ENCODE peak calls at places on chromosomes 16 and 17, in eight cellular contexts. N is hepatocyte, B is glutamatergic neuron, T is AG09309, A is BE2C, S is heart right ventricle, I is colonic mucosa, P is nephron progenitor cell. W is an unnamed sample.

GRCh38 chr16:11100239-11100750 is 155.7 kb downstream of the SOCS1 start:
- DNase-seq in B (peak; percentile 32), S (peak; percentile 53), N (peak; percentile 55), A (no peak), P (peak; percentile 30), T (peak; percentile 91), I (no peak), W (no peak)

GRCh38 chr16:12095275-12096161 is 119.0 kb downstream of the SNX29 start:
- DNase-seq in P (peak; percentile 83), T (no peak), I (peak; percentile 66), N (peak; percentile 82), S (peak; percentile 69), A (peak; percentile 71), B (peak; percentile 83), W (no peak)

GRCh38 chr16:76661691-76662090 is 384.5 kb downstream of the CNTNAP4 start:
- DNase-seq in N (no peak), S (no peak), I (no peak), B (no peak), A (no peak), T (no peak), P (no peak), W (no peak)

GRCh38 chr16:1290860-1291575 is 18.4 kb upstream of the UBE2I start:
- DNase-seq in B (no peak), S (no peak), A (no peak), P (no peak), N (no peak), T (no peak), I (peak; percentile 38), W (no peak)

GRCh38 chr17:31736855-31737625 is 122.0 kb downstream of the COPRS start:
- DNase-seq in T (no peak), I (no peak), B (no peak), A (no peak), S (no peak), N (no peak), P (no peak), W (no peak)

GRCh38 chr17:14197582-14197981 is 39.1 kb downstream of the CDRT15 start:
- DNase-seq in P (no peak), B (no peak), N (no peak), S (no peak), A (no peak), I (no peak), T (no peak), W (no peak)

GRCh38 chr17:81832608-81833159 is 407 bp downstream of the MCRIP1 start:
- DNase-seq in T (no peak), I (peak; percentile 40), A (no peak), S (no peak), N (peak; percentile 55), P (no peak), B (no peak), W (no peak)

GRCh38 chr16:57607676-57608461 is 20.6 kb upstream of the ADGRG1 start:
- DNase-seq in N (no peak), T (no peak), A (no peak), I (no peak), B (no peak), S (no peak), P (no peak), W (no peak)

GRCh38 chr17:20706752-20707372 is 127.3 kb downstream of the CDRT15L2 start:
- DNase-seq in T (no peak), S (no peak), P (no peak), B (no peak), N (no peak), A (no peak), I (no peak), W (no peak)

GRCh38 chr17:42775534-42776098 is 2.4 kb downstream of the VPS25 start:
- DNase-seq in P (no peak), T (no peak), B (no peak), S (no peak), N (no peak), I (no peak), A (no peak), W (no peak)

GRCh38 chr17:74274703-74275340 is 788 bp downstream of the DNAI2 start:
- DNase-seq in S (no peak), T (no peak), P (no peak), A (no peak), I (no peak), B (no peak), N (no peak), W (no peak)

GRCh38 chr17:39763046-39763800 is 25.5 kb downstream of the GRB7 start:
- DNase-seq in S (no peak), B (no peak), A (no peak), N (no peak), P (no peak), I (no peak), T (no peak), W (no peak)

DNA sequence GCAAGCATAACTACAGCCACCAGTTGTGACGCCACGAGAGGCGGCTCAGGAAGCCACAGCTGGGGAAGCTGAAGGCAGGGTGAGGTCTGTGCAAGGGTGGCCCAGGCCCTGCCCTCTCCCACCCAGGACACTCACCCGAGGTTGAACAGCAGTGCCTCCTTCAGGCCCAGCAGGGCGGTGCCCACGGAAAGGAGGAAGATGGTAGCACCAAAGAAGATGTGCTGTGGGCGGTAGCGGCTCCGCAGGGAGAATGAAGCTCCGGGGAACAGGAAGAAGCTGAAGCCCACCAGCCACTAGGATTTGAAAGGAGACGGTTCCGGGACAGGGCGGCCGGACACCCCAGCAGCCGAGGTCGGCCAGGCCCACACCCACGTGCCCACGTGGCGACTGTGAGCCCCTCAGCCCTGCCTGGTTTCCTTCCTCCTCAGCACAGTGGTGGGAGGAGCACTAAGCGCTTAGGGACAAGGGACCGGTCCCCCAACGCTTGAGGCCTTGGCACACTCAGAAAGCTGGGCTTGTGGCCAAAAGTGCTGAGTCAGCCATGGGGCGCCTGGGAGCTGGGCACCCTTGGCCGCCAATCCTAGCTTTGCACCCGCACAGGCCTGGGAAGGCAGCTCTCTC is 11.0 kb downstream of the CYB561 start:
- DNase-seq in N (no peak), S (peak; percentile 79), B (no peak), I (peak; percentile 88), A (peak; percentile 93), T (no peak), P (no peak), W (peak; percentile 75)
- TF ChIP-seq CTCF in N (no peak), S (no peak), B (peak; percentile 35), I (no peak), A (peak; percentile 69), T (peak; percentile 22), P (no peak), W (peak; percentile 70)

GRCh38 chr16:67443299-67443698 is 12.4 kb downstream of the HSD11B2 start:
- DNase-seq in B (no peak), P (no peak), A (no peak), N (no peak), T (no peak), I (no peak), S (no peak), W (no peak)

GRCh38 chr16:67445913-67446907 is 15.3 kb downstream of the HSD11B2 start:
- DNase-seq in P (no peak), S (peak; percentile 73), T (no peak), A (no peak), B (no peak), I (peak; percentile 80), N (peak; percentile 47), W (no peak)

GRCh38 chr16:67445441-67445912 is 14.6 kb downstream of the HSD11B2 start:
- DNase-seq in I (no peak), N (no peak), S (peak; percentile 67), A (no peak), B (no peak), T (no peak), P (no peak), W (no peak)

GRCh38 chr16:67445126-67445426 is 14.2 kb downstream of the HSD11B2 start:
- DNase-seq in I (no peak), P (no peak), S (no peak), T (no peak), A (no peak), N (no peak), B (no peak), W (no peak)

DNA sequence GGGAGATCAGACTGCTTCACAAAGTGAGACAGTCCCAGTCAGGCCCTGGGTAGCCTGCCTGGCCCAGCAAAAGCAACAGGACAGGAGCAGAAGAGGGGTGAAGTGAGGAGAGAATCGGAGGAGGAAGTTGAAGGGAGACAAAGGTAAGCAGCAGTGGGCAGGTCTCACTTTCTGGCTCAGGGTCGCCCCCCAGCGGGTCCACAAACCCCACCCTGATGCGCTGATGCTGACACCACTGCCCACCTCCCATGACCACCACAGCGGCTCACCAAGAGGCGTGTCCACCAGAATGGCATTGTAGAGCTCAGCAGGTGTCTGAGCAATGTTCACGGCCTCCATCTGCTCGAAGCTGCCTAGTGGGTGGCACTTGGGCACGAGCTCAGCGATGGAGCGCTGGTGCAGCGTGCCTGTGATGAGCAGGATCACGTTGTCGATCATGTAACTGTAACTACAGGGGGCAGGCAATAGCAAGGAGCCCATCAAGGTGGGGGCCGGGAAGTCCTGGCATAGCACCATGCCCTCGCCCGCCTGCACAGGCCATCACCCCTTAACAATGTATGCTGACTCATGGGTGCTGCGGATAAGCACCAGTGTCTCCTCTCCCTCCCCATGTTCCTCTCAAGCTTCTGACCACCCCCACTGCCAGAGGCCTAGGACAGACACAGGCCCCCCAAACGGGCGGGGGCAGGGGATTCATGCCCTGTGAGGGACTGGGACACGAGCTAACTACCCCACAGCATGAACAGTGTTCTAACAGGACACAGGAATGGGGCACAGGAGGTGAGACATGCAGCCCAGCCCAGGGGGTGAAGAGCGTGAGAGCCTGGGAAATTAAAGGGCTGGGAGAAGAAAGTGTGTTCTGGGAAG is 13.6 kb downstream of the HSD11B2 start:
- DNase-seq in S (no peak), N (no peak), A (no peak), P (no peak), B (no peak), T (no peak), I (no peak), W (no peak)
- TF ChIP-seq CTCF in S (no peak), N (no peak), A (no peak), P (no peak), B (no peak), T (no peak), I (no peak), W (no peak)

GRCh38 chr17:66986659-66987058 is 22.2 kb downstream of the CACNG4 start:
- DNase-seq in N (no peak), I (no peak), S (no peak), P (no peak), B (no peak), A (no peak), T (no peak), W (no peak)
- TF ChIP-seq CTCF in N (no peak), I (no peak), S (no peak), P (no peak), B (no peak), A (no peak), T (no peak), W (no peak)

GRCh38 chr16:16868727-16869126 is 489.8 kb downstream of the NPIPA7 start:
- DNase-seq in A (no peak), N (no peak), P (no peak), T (no peak), I (no peak), B (no peak), S (no peak), W (no peak)

GRCh38 chr16:16865374-16865773 is 486.4 kb downstream of the NPIPA7 start:
- DNase-seq in N (no peak), I (no peak), S (no peak), B (no peak), A (no peak), T (no peak), P (no peak), W (no peak)

GRCh38 chr16:16867994-16868393 is 489.1 kb downstream of the NPIPA7 start:
- DNase-seq in T (no peak), I (no peak), A (no peak), B (no peak), P (peak; percentile 23), N (no peak), S (no peak), W (no peak)

GRCh38 chr16:16877061-16877460 is 498.1 kb downstream of the NPIPA7 start:
- DNase-seq in P (no peak), I (no peak), A (no peak), B (no peak), S (no peak), T (no peak), N (no peak), W (no peak)

GRCh38 chr16:16871196-16871595 is 492.3 kb downstream of the NPIPA7 start:
- DNase-seq in B (no peak), N (no peak), P (no peak), T (no peak), A (no peak), S (no peak), I (no peak), W (no peak)
- TF ChIP-seq CTCF in B (no peak), N (no peak), P (no peak), T (no peak), A (no peak), S (no peak), I (no peak), W (no peak)